ENCODE peak calls at places on chromosome 11, in seven cellular contexts. B is GM12891; E is stimulated activated CD4-positive, alpha-beta T cell treated with anti-CD3 and anti-CD28 coated beads, Interleukin-4, amount 100 ng/mL, for 48 hours; Z is GM23338; N is KBM-7; Q is caudate nucleus; O is LHCN-M2. T is an unnamed sample.

GRCh38 chr11:119878990-119879389 is 150.0 kb upstream of the NECTIN1 start:
- DNase-seq in Z (no peak), O (no peak), Q (no peak), B (no peak), N (no peak), E (no peak), T (no peak)

GRCh38 chr11:1172729-1173117 is 15.0 kb downstream of the MUC5AC start:
- DNase-seq in N (no peak), O (no peak), Z (no peak), Q (no peak), B (no peak), E (no peak), T (no peak)

GRCh38 chr11:94400075-94400838 is 962 bp downstream of the GPR83 start:
- DNase-seq in Q (no peak), O (no peak), Z (no peak), E (no peak), N (no peak), B (no peak), T (no peak)

GRCh38 chr11:97739892-97740782 is 1280.6 kb upstream of the CNTN5 start:
- DNase-seq in B (no peak), O (peak; percentile 19), E (no peak), Z (no peak), Q (no peak), N (peak; percentile 7), T (no peak)

GRCh38 chr11:27860811-27861210 is 160.6 kb upstream of the BDNF start:
- DNase-seq in Z (no peak), E (no peak), B (no peak), Q (no peak), O (no peak), N (no peak), T (no peak)

GRCh38 chr11:46363455-46363920 is 16.2 kb downstream of the DGKZ start:
- DNase-seq in Z (no peak), Q (peak; percentile 54), B (no peak), N (no peak), E (no peak), O (peak; percentile 95), T (no peak)

GRCh38 chr11:44611088-44611487 is 45.6 kb downstream of the CD82 start:
- DNase-seq in Q (no peak), E (no peak), N (no peak), O (peak; percentile 33), Z (no peak), B (no peak), T (no peak)

GRCh38 chr11:830295-831131 is 2.2 kb upstream of the CD151 start:
- DNase-seq in N (no peak), E (peak; percentile 42), B (no peak), Q (no peak), Z (peak; percentile 95), O (no peak), T (peak; percentile 83)

GRCh38 chr11:127000991-127001390 is 421 bp upstream of the KIRREL3 start:
- DNase-seq in N (no peak), Z (no peak), E (no peak), O (no peak), Q (no peak), B (no peak), T (no peak)

GRCh38 chr11:68317147-68317785 is 4.9 kb downstream of the LRP5 start:
- DNase-seq in N (no peak), Z (no peak), E (no peak), Q (no peak), B (no peak), O (no peak), T (no peak)

GRCh38 chr11:64224151-64224890 is 1.7 kb downstream of the TRPT1 start:
- DNase-seq in O (no peak), N (no peak), B (no peak), Q (no peak), E (no peak), Z (no peak), T (no peak)

GRCh38 chr11:75082601-75083216 is 14.0 kb downstream of the OR2AT4 start:
- DNase-seq in E (no peak), Q (no peak), N (no peak), Z (no peak), O (no peak), B (no peak), T (no peak)

GRCh38 chr11:74720596-74721478 is 10.4 kb downstream of the CHRDL2 start:
- DNase-seq in Q (peak; percentile 72), N (no peak), O (no peak), Z (peak; percentile 15), E (no peak), B (no peak), T (no peak)

GRCh38 chr11:33959855-33960400 is 68.1 kb upstream of the LMO2 start:
- DNase-seq in E (no peak), B (no peak), Z (no peak), Q (no peak), N (peak; percentile 73), O (no peak), T (no peak)

GRCh38 chr11:5973530-5973929 is 5.2 kb upstream of the OR56A5 start:
- DNase-seq in Q (no peak), Z (no peak), O (no peak), N (no peak), B (no peak), E (no peak), T (no peak)

GRCh38 chr11:76554767-76555166 is 109.9 kb downstream of the EMSY start:
- DNase-seq in O (no peak), N (no peak), Z (no peak), Q (no peak), B (no peak), E (no peak), T (no peak)

GRCh38 chr11:3052109-3052479 is 5.1 kb downstream of the CARS1 start:
- DNase-seq in N (no peak), Z (no peak), Q (no peak), B (no peak), E (no peak), O (no peak), T (no peak)

GRCh38 chr11:133082453-133082781 is 449.9 kb downstream of the OPCML start:
- DNase-seq in O (no peak), N (no peak), Z (peak; percentile 92), E (no peak), B (no peak), Q (no peak), T (no peak)

GRCh38 chr11:73889019-73889418 is 12.2 kb downstream of the PAAF1 start:
- DNase-seq in E (no peak), O (peak; percentile 49), Q (peak; percentile 10), B (no peak), Z (no peak), N (no peak), T (no peak)

GRCh38 chr11:1119282-1120146 is 38.2 kb upstream of the MUC5AC start:
- DNase-seq in N (no peak), O (no peak), Q (no peak), Z (no peak), B (peak; percentile 11), E (no peak), T (no peak)

GRCh38 chr11:65260756-65261590 is 789 bp upstream of the POLA2 start:
- DNase-seq in B (no peak), Z (peak; percentile 53), Q (no peak), N (no peak), O (no peak), E (no peak), T (no peak)

GRCh38 chr11:65095974-65096806 is at the start of gene VPS51:
- DNase-seq in N (peak; percentile 91), Q (peak; percentile 77), Z (peak; percentile 98), E (peak; percentile 78), B (peak; percentile 92), O (peak; percentile 86), T (peak; percentile 95)

T was measured in GM19239.